ENCODE peak calls at places on chromosomes 6 and 20, in eight cellular contexts. L, S, X, J, H, N, E and W are unnamed samples.

GRCh38 chr6:92715991-92716390 is 703.4 kb downstream of the EPHA7 start:
- DNase-seq in S (no peak), N (no peak), X (no peak), E (no peak), L (no peak), H (no peak), J (no peak), W (no peak)

GRCh38 chr20:41499064-41499463 is 119.1 kb downstream of the CHD6 start:
- DNase-seq in S (no peak), X (no peak), E (no peak), L (no peak), J (no peak), H (no peak), N (no peak), W (no peak)

GRCh38 chr6:121584591-121585369 is 149.3 kb downstream of the GJA1 start:
- DNase-seq in X (no peak), E (no peak), S (no peak), J (no peak), N (peak), H (no peak), L (no peak), W (no peak)

GRCh38 chr20:40536866-40537265 is 152.2 kb downstream of the MAFB start:
- DNase-seq in L (no peak), X (no peak), H (no peak), N (peak), S (no peak), J (no peak), E (no peak), W (no peak)

GRCh38 chr6:16562498-16562897 is 198.8 kb downstream of the ATXN1 start:
- DNase-seq in E (no peak), L (no peak), N (peak), S (no peak), J (no peak), X (no peak), H (no peak), W (no peak)

GRCh38 chr6:84466521-84466920 is 239.1 kb upstream of the CEP162 start:
- DNase-seq in J (no peak), L (peak), N (peak), X (no peak), E (peak), S (no peak), H (no peak), W (no peak)

GRCh38 chr6:14472964-14473363 is 355.4 kb downstream of the CD83 start:
- DNase-seq in X (no peak), N (peak), L (no peak), H (no peak), S (no peak), J (no peak), E (no peak), W (no peak)

GRCh38 chr6:46876126-46876525 is 45.6 kb downstream of the ADGRF5 start:
- DNase-seq in X (no peak), E (peak), J (no peak), H (peak), L (peak), N (no peak), S (no peak), W (no peak)